ENCODE peak calls at places on chromosomes 2 and 18, in seven cellular contexts. One of them, this sample, is unnamed.

GRCh38 chr18:74478316-74478715 is 17.8 kb upstream of the CNDP2 start:
- DNase-seq in colonic mucosa: no peak
- DNase-seq in K562: no peak
- DNase-seq in prostate gland: no peak
- DNase-seq in choroid plexus epithelial cell: no peak
- DNase-seq in lower lobe of right lung: no peak
- DNase-seq in neural progenitor cell: no peak
- DNase-seq in this sample: no peak

GRCh38 chr18:49114556-49114955 is 163.8 kb upstream of the SMAD7 start:
- DNase-seq in colonic mucosa: no peak
- DNase-seq in K562: no peak
- DNase-seq in prostate gland: no peak
- DNase-seq in choroid plexus epithelial cell: no peak
- DNase-seq in lower lobe of right lung: no peak
- DNase-seq in neural progenitor cell: no peak
- DNase-seq in this sample: no peak

GRCh38 chr18:54222922-54223567 is 1.4 kb downstream of the MBD2 start:
- DNase-seq in colonic mucosa: peak; percentile 23
- DNase-seq in K562: no peak
- DNase-seq in prostate gland: peak; percentile 23
- DNase-seq in choroid plexus epithelial cell: no peak
- DNase-seq in lower lobe of right lung: no peak
- DNase-seq in neural progenitor cell: peak; percentile 16
- DNase-seq in this sample: peak; percentile 70

GRCh38 chr2:63888490-63889402 is 47.0 kb downstream of the UGP2 start:
- DNase-seq in colonic mucosa: peak; percentile 35
- DNase-seq in K562: peak; percentile 31
- DNase-seq in prostate gland: peak; percentile 31
- DNase-seq in choroid plexus epithelial cell: peak; percentile 69
- DNase-seq in lower lobe of right lung: no peak
- DNase-seq in neural progenitor cell: peak; percentile 74
- DNase-seq in this sample: peak; percentile 53

GRCh38 chr2:179051250-179051649 is 1.3 kb upstream of the CCDC141 start:
- DNase-seq in colonic mucosa: no peak
- DNase-seq in K562: no peak
- DNase-seq in prostate gland: no peak
- DNase-seq in choroid plexus epithelial cell: no peak
- DNase-seq in lower lobe of right lung: no peak
- DNase-seq in neural progenitor cell: no peak
- DNase-seq in this sample: no peak

GRCh38 chr2:45964226-45964841 is 312.9 kb downstream of the PRKCE start:
- DNase-seq in colonic mucosa: peak; percentile 96
- DNase-seq in K562: no peak
- DNase-seq in prostate gland: peak; percentile 85
- DNase-seq in choroid plexus epithelial cell: peak; percentile 62
- DNase-seq in lower lobe of right lung: peak; percentile 63
- DNase-seq in neural progenitor cell: no peak
- DNase-seq in this sample: peak; percentile 99

GRCh38 chr2:62291517-62292137 is 95.7 kb downstream of the B3GNT2 start:
- DNase-seq in colonic mucosa: no peak
- DNase-seq in K562: no peak
- DNase-seq in prostate gland: no peak
- DNase-seq in choroid plexus epithelial cell: no peak
- DNase-seq in lower lobe of right lung: no peak
- DNase-seq in neural progenitor cell: no peak
- DNase-seq in this sample: no peak

GRCh38 chr2:207734636-207735512 is 23.4 kb downstream of the CCNYL1 start:
- DNase-seq in colonic mucosa: peak; percentile 47
- DNase-seq in K562: no peak
- DNase-seq in prostate gland: no peak
- DNase-seq in choroid plexus epithelial cell: no peak
- DNase-seq in lower lobe of right lung: no peak
- DNase-seq in neural progenitor cell: no peak
- DNase-seq in this sample: no peak

GRCh38 chr2:162750033-162750432 is 88.5 kb downstream of the KCNH7 start:
- DNase-seq in colonic mucosa: no peak
- DNase-seq in K562: no peak
- DNase-seq in prostate gland: no peak
- DNase-seq in choroid plexus epithelial cell: no peak
- DNase-seq in lower lobe of right lung: no peak
- DNase-seq in neural progenitor cell: no peak
- DNase-seq in this sample: no peak

GRCh38 chr2:122395687-122396086 is 640.2 kb downstream of the TSN start:
- DNase-seq in colonic mucosa: no peak
- DNase-seq in K562: no peak
- DNase-seq in prostate gland: no peak
- DNase-seq in choroid plexus epithelial cell: no peak
- DNase-seq in lower lobe of right lung: no peak
- DNase-seq in neural progenitor cell: no peak
- DNase-seq in this sample: no peak

GRCh38 chr2:197088694-197089093 is 162.2 kb upstream of the PGAP1 start:
- DNase-seq in colonic mucosa: no peak
- DNase-seq in K562: no peak
- DNase-seq in prostate gland: no peak
- DNase-seq in choroid plexus epithelial cell: peak; percentile 71
- DNase-seq in lower lobe of right lung: no peak
- DNase-seq in neural progenitor cell: no peak
- DNase-seq in this sample: no peak

GRCh38 chr2:47272905-47273758 is 118.0 kb upstream of the STPG4 start:
- DNase-seq in colonic mucosa: no peak
- DNase-seq in K562: peak; percentile 38
- DNase-seq in prostate gland: no peak
- DNase-seq in choroid plexus epithelial cell: no peak
- DNase-seq in lower lobe of right lung: no peak
- DNase-seq in neural progenitor cell: no peak
- DNase-seq in this sample: no peak

GRCh38 chr18:42814618-42815017 is 300.9 kb downstream of the RIT2 start:
- DNase-seq in colonic mucosa: no peak
- DNase-seq in K562: no peak
- DNase-seq in prostate gland: no peak
- DNase-seq in choroid plexus epithelial cell: no peak
- DNase-seq in lower lobe of right lung: no peak
- DNase-seq in neural progenitor cell: no peak
- DNase-seq in this sample: no peak

GRCh38 chr2:148244593-148245292 is 223.9 kb downstream of the MBD5 start:
- DNase-seq in colonic mucosa: no peak
- DNase-seq in K562: no peak
- DNase-seq in prostate gland: no peak
- DNase-seq in choroid plexus epithelial cell: peak; percentile 80
- DNase-seq in lower lobe of right lung: no peak
- DNase-seq in neural progenitor cell: no peak
- DNase-seq in this sample: peak; percentile 53

GRCh38 chr2:179495315-179495714 is 230.7 kb upstream of the SESTD1 start:
- DNase-seq in colonic mucosa: no peak
- DNase-seq in K562: no peak
- DNase-seq in prostate gland: no peak
- DNase-seq in choroid plexus epithelial cell: no peak
- DNase-seq in lower lobe of right lung: no peak
- DNase-seq in neural progenitor cell: no peak
- DNase-seq in this sample: no peak

GRCh38 chr2:6352906-6353515 is 512.7 kb downstream of the CMPK2 start:
- DNase-seq in colonic mucosa: peak; percentile 72
- DNase-seq in K562: no peak
- DNase-seq in prostate gland: peak; percentile 11
- DNase-seq in choroid plexus epithelial cell: peak; percentile 64
- DNase-seq in lower lobe of right lung: peak; percentile 57
- DNase-seq in neural progenitor cell: peak; percentile 72
- DNase-seq in this sample: peak; percentile 55

GRCh38 chr2:16900405-16901025 is 234.9 kb upstream of the CYRIA start:
- DNase-seq in colonic mucosa: peak; percentile 20
- DNase-seq in K562: no peak
- DNase-seq in prostate gland: no peak
- DNase-seq in choroid plexus epithelial cell: peak; percentile 30
- DNase-seq in lower lobe of right lung: no peak
- DNase-seq in neural progenitor cell: peak; percentile 71
- DNase-seq in this sample: peak; percentile 73

GRCh38 chr2:74281576-74281975 is 61.6 kb downstream of the SLC4A5 start:
- DNase-seq in colonic mucosa: no peak
- DNase-seq in K562: no peak
- DNase-seq in prostate gland: no peak
- DNase-seq in choroid plexus epithelial cell: no peak
- DNase-seq in lower lobe of right lung: no peak
- DNase-seq in neural progenitor cell: no peak
- DNase-seq in this sample: no peak

GRCh38 chr2:206064077-206064476 is 21.9 kb downstream of the INO80D start:
- DNase-seq in colonic mucosa: no peak
- DNase-seq in K562: no peak
- DNase-seq in prostate gland: no peak
- DNase-seq in choroid plexus epithelial cell: peak; percentile 26
- DNase-seq in lower lobe of right lung: no peak
- DNase-seq in neural progenitor cell: no peak
- DNase-seq in this sample: no peak

GRCh38 chr2:108531674-108532055 is 2.6 kb upstream of the LIMS1 start:
- DNase-seq in colonic mucosa: no peak
- DNase-seq in K562: no peak
- DNase-seq in prostate gland: no peak
- DNase-seq in choroid plexus epithelial cell: no peak
- DNase-seq in lower lobe of right lung: no peak
- DNase-seq in neural progenitor cell: no peak
- DNase-seq in this sample: no peak

GRCh38 chr18:70840649-70841048 is 551.8 kb downstream of the SOCS6 start:
- DNase-seq in colonic mucosa: no peak
- DNase-seq in K562: no peak
- DNase-seq in prostate gland: no peak
- DNase-seq in choroid plexus epithelial cell: peak; percentile 9
- DNase-seq in lower lobe of right lung: no peak
- DNase-seq in neural progenitor cell: peak; percentile 44
- DNase-seq in this sample: no peak

GRCh38 chr2:44273596-44273995 is 1.7 kb upstream of the SLC3A1 start:
- DNase-seq in colonic mucosa: no peak
- DNase-seq in K562: no peak
- DNase-seq in prostate gland: no peak
- DNase-seq in choroid plexus epithelial cell: peak; percentile 18
- DNase-seq in lower lobe of right lung: no peak
- DNase-seq in neural progenitor cell: no peak
- DNase-seq in this sample: no peak

GRCh38 chr2:195898505-195898904 is 170.1 kb downstream of the DNAH7 start:
- DNase-seq in colonic mucosa: peak; percentile 31
- DNase-seq in K562: no peak
- DNase-seq in prostate gland: peak; percentile 60
- DNase-seq in choroid plexus epithelial cell: peak; percentile 100
- DNase-seq in lower lobe of right lung: peak; percentile 68
- DNase-seq in neural progenitor cell: no peak
- DNase-seq in this sample: peak; percentile 88

GRCh38 chr2:128514555-128514955 is 195.9 kb upstream of the HS6ST1 start:
- DNase-seq in colonic mucosa: no peak
- DNase-seq in K562: no peak
- DNase-seq in prostate gland: no peak
- DNase-seq in choroid plexus epithelial cell: no peak
- DNase-seq in lower lobe of right lung: no peak
- DNase-seq in neural progenitor cell: no peak
- DNase-seq in this sample: no peak

GRCh38 chr18:7766383-7766782 is 199.3 kb downstream of the PTPRM start:
- DNase-seq in colonic mucosa: no peak
- DNase-seq in K562: no peak
- DNase-seq in prostate gland: no peak
- DNase-seq in choroid plexus epithelial cell: no peak
- DNase-seq in lower lobe of right lung: no peak
- DNase-seq in neural progenitor cell: no peak
- DNase-seq in this sample: no peak

GRCh38 chr2:135997380-135997779 is 12.0 kb upstream of the DARS1 start:
- DNase-seq in colonic mucosa: no peak
- DNase-seq in K562: no peak
- DNase-seq in prostate gland: no peak
- DNase-seq in choroid plexus epithelial cell: no peak
- DNase-seq in lower lobe of right lung: peak; percentile 56
- DNase-seq in neural progenitor cell: peak; percentile 91
- DNase-seq in this sample: no peak
- H3K4me3 ChIP-seq in colonic mucosa: no peak overlapping the region
- H3K4me3 ChIP-seq in K562: no peak overlapping the region
- H3K4me3 ChIP-seq in prostate gland: no peak overlapping the region
- H3K4me3 ChIP-seq in choroid plexus epithelial cell: no peak overlapping the region
- H3K4me3 ChIP-seq in lower lobe of right lung: no peak overlapping the region
- H3K4me3 ChIP-seq in neural progenitor cell: no peak overlapping the region
- H3K4me3 ChIP-seq in this sample: no peak overlapping the region

DNA sequence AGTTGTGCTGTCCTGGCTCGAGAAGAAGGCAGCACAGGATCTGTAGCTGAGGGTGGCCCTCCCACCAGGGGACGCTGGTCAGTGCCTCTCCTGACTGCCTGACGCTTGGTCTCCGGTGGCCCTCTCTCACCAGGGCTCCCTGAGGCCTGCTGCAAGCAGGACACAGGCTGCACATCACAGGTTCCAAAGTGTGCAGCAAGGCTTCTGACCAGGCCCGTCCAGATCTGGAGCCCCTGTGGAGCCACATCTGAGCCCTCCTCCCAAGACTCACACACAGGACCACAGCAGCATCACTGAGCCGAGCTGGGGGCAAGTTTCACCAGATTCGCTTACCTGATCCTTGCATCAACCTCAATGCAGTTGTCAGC is 12.1 kb downstream of the AMER3 start:
- DNase-seq in colonic mucosa: no peak
- DNase-seq in K562: no peak
- DNase-seq in prostate gland: no peak
- DNase-seq in choroid plexus epithelial cell: no peak
- DNase-seq in lower lobe of right lung: no peak
- DNase-seq in neural progenitor cell: no peak
- DNase-seq in this sample: no peak
- TF ChIP-seq CTCF in colonic mucosa: no peak
- TF ChIP-seq CTCF in K562: peak; percentile 27
- TF ChIP-seq CTCF in prostate gland: no peak
- TF ChIP-seq CTCF in choroid plexus epithelial cell: no peak
- TF ChIP-seq CTCF in lower lobe of right lung: no peak
- TF ChIP-seq CTCF in neural progenitor cell: no peak
- TF ChIP-seq CTCF in this sample: no peak

GRCh38 chr2:238145046-238145445 is 6.6 kb downstream of the KLHL30 start:
- DNase-seq in colonic mucosa: no peak
- DNase-seq in K562: no peak
- DNase-seq in prostate gland: no peak
- DNase-seq in choroid plexus epithelial cell: no peak
- DNase-seq in lower lobe of right lung: no peak
- DNase-seq in neural progenitor cell: no peak
- DNase-seq in this sample: no peak
- H3K4me3 ChIP-seq in colonic mucosa: no peak overlapping the region
- H3K4me3 ChIP-seq in K562: no peak overlapping the region
- H3K4me3 ChIP-seq in prostate gland: no peak overlapping the region
- H3K4me3 ChIP-seq in choroid plexus epithelial cell: no peak overlapping the region
- H3K4me3 ChIP-seq in lower lobe of right lung: no peak overlapping the region
- H3K4me3 ChIP-seq in neural progenitor cell: no peak overlapping the region
- H3K4me3 ChIP-seq in this sample: no peak overlapping the region

GRCh38 chr2:240933048-240933965 is 27.2 kb downstream of the CROCC2 start:
- DNase-seq in colonic mucosa: peak; percentile 15
- DNase-seq in K562: no peak
- DNase-seq in prostate gland: no peak
- DNase-seq in choroid plexus epithelial cell: no peak
- DNase-seq in lower lobe of right lung: peak; percentile 41
- DNase-seq in neural progenitor cell: no peak
- DNase-seq in this sample: no peak

GRCh38 chr2:240933966-240934700 is 28.0 kb downstream of the CROCC2 start:
- DNase-seq in colonic mucosa: peak; percentile 17
- DNase-seq in K562: no peak
- DNase-seq in prostate gland: no peak
- DNase-seq in choroid plexus epithelial cell: no peak
- DNase-seq in lower lobe of right lung: peak; percentile 39
- DNase-seq in neural progenitor cell: no peak
- DNase-seq in this sample: no peak

GRCh38 chr2:240934701-240935100 is 28.6 kb downstream of the CROCC2 start:
- DNase-seq in colonic mucosa: peak; percentile 14
- DNase-seq in K562: no peak
- DNase-seq in prostate gland: no peak
- DNase-seq in choroid plexus epithelial cell: no peak
- DNase-seq in lower lobe of right lung: peak; percentile 36
- DNase-seq in neural progenitor cell: no peak
- DNase-seq in this sample: no peak

GRCh38 chr2:240935101-240935876 is 29.2 kb downstream of the CROCC2 start:
- DNase-seq in colonic mucosa: peak; percentile 16
- DNase-seq in K562: no peak
- DNase-seq in prostate gland: no peak
- DNase-seq in choroid plexus epithelial cell: no peak
- DNase-seq in lower lobe of right lung: peak; percentile 47
- DNase-seq in neural progenitor cell: no peak
- DNase-seq in this sample: no peak

GRCh38 chr2:240936106-240936505 is 30.0 kb downstream of the CROCC2 start:
- DNase-seq in colonic mucosa: no peak
- DNase-seq in K562: no peak
- DNase-seq in prostate gland: no peak
- DNase-seq in choroid plexus epithelial cell: no peak
- DNase-seq in lower lobe of right lung: no peak
- DNase-seq in neural progenitor cell: no peak
- DNase-seq in this sample: no peak
- TF ChIP-seq CTCF in colonic mucosa: no peak
- TF ChIP-seq CTCF in K562: no peak
- TF ChIP-seq CTCF in prostate gland: no peak
- TF ChIP-seq CTCF in choroid plexus epithelial cell: no peak
- TF ChIP-seq CTCF in lower lobe of right lung: no peak
- TF ChIP-seq CTCF in neural progenitor cell: no peak
- TF ChIP-seq CTCF in this sample: no peak

This sample was measured in epithelial cell of esophagus.